ENCODE peak calls at places on chromosomes 7 and 10, in ten cellular contexts. M is NCI-H446 treated with DMSO at 0.1 percent for 48 hours; B is NCI-H1048; D is adipocyte; T is NCI-H345; G is spleen; R is H7; J is stimulated activated CD8-positive, alpha-beta memory T cell treated with anti-CD3 and anti-CD28 coated beads, Interleukin-2, amount 100 ng/mL, for 48 hours; U is EL; Y is activated CD4-positive, alpha-beta memory T cell treated with anti-CD3 and anti-CD28 coated beads, Interleukin-2, amount 10 ng/mL, durations not matched to agents 7 days and 5 days. O is an unnamed sample.

GRCh38 chr10:110772454-110773025 is 99.2 kb upstream of the PDCD4 start:
- DNase-seq in M (no peak), B (no peak), D (no peak), T (no peak), G (no peak), R (no peak), J (no peak), U (no peak), Y (no peak), O (no peak)

GRCh38 chr7:30931161-30931926 is 19.7 kb downstream of the AQP1 start:
- DNase-seq in M (no peak), B (no peak), D (no peak), T (no peak), G (peak), R (peak), J (no peak), U (peak), Y (no peak), O (peak)

GRCh38 chr10:27884185-27884630 is 114.7 kb downstream of the ODAD2 start:
- DNase-seq in M (no peak), B (no peak), D (no peak), T (no peak), G (no peak), R (no peak), J (no peak), U (peak), Y (no peak), O (no peak)

GRCh38 chr7:149714081-149714909 is 59.1 kb downstream of the ZNF467 start:
- DNase-seq in M (peak), B (peak), D (peak), T (peak), G (peak), R (peak), J (peak), U (peak), Y (peak), O (no peak)

GRCh38 chr10:123587110-123587509 is 79.0 kb upstream of the GPR26 start:
- DNase-seq in M (no peak), B (no peak), D (no peak), T (no peak), G (no peak), R (no peak), J (no peak), U (no peak), Y (no peak), O (no peak)

GRCh38 chr7:2785071-2785500 is 59.0 kb downstream of the GNA12 start:
- DNase-seq in M (no peak), B (no peak), D (peak), T (no peak), G (no peak), R (no peak), J (no peak), U (peak), Y (no peak), O (no peak)

GRCh38 chr7:101987494-101987893 is 170.1 kb downstream of the CUX1 start:
- DNase-seq in M (no peak), B (no peak), D (no peak), T (no peak), G (no peak), R (no peak), J (no peak), U (no peak), Y (no peak), O (no peak)

GRCh38 chr10:49615213-49615612 is 1.4 kb downstream of the CHAT start:
- DNase-seq in M (no peak), B (no peak), D (no peak), T (no peak), G (peak), R (no peak), J (no peak), U (no peak), Y (no peak), O (peak)

GRCh38 chr10:114720685-114721278 is 62.7 kb upstream of the ABLIM1 start:
- DNase-seq in M (no peak), B (no peak), D (no peak), T (no peak), G (no peak), R (no peak), J (no peak), U (no peak), Y (no peak), O (no peak)

GRCh38 chr7:129786825-129787563 is 165.8 kb downstream of the UBE2H start:
- DNase-seq in M (no peak), B (no peak), D (no peak), T (no peak), G (peak), R (peak), J (no peak), U (no peak), Y (no peak), O (no peak)

GRCh38 chr10:89245802-89246201 is 5.8 kb downstream of the LIPA start:
- DNase-seq in M (no peak), B (no peak), D (peak), T (no peak), G (no peak), R (no peak), J (no peak), U (no peak), Y (no peak), O (no peak)

GRCh38 chr7:69537691-69538090 is 60.6 kb upstream of the AUTS2 start:
- DNase-seq in M (no peak), B (no peak), D (no peak), T (no peak), G (no peak), R (no peak), J (no peak), U (no peak), Y (no peak), O (no peak)

GRCh38 chr10:324593-324992 is 189.3 kb downstream of the ZMYND11 start:
- DNase-seq in M (no peak), B (no peak), D (no peak), T (no peak), G (no peak), R (no peak), J (no peak), U (no peak), Y (no peak), O (no peak)

GRCh38 chr7:132386249-132386681 is 190.0 kb downstream of the PLXNA4 start:
- DNase-seq in M (no peak), B (no peak), D (no peak), T (no peak), G (peak), R (no peak), J (no peak), U (no peak), Y (no peak), O (no peak)

GRCh38 chr10:132592790-132593788 is 55.5 kb downstream of the INPP5A start:
- DNase-seq in M (no peak), B (no peak), D (peak), T (no peak), G (peak), R (peak), J (no peak), U (no peak), Y (no peak), O (no peak)

GRCh38 chr7:101747058-101747617 is 70.3 kb upstream of the CUX1 start:
- DNase-seq in M (no peak), B (no peak), D (no peak), T (no peak), G (no peak), R (no peak), J (no peak), U (no peak), Y (no peak), O (no peak)

GRCh38 chr7:7902845-7903244 is 65.8 kb upstream of the GLCCI1 start:
- DNase-seq in M (no peak), B (no peak), D (no peak), T (no peak), G (no peak), R (no peak), J (no peak), U (no peak), Y (no peak), O (no peak)

GRCh38 chr7:112398534-112398933 is 51.7 kb upstream of the IFRD1 start:
- DNase-seq in M (no peak), B (no peak), D (no peak), T (no peak), G (no peak), R (no peak), J (no peak), U (no peak), Y (no peak), O (no peak)

GRCh38 chr10:124743188-124744046 is 761 bp downstream of the FAM53B start:
- DNase-seq in M (no peak), B (no peak), D (peak), T (peak), G (peak), R (peak), J (no peak), U (peak), Y (no peak), O (no peak)

GRCh38 chr7:91137969-91138368 is 126.3 kb upstream of the FZD1 start:
- DNase-seq in M (no peak), B (no peak), D (no peak), T (no peak), G (no peak), R (no peak), J (no peak), U (no peak), Y (no peak), O (no peak)

GRCh38 chr10:78401882-78402367 is 368.3 kb downstream of the RPS24 start:
- DNase-seq in M (peak), B (no peak), D (no peak), T (no peak), G (peak), R (peak), J (no peak), U (no peak), Y (no peak), O (no peak)

GRCh38 chr10:49163741-49164140 is 24.4 kb downstream of the TMEM273 start:
- DNase-seq in M (no peak), B (no peak), D (no peak), T (no peak), G (no peak), R (no peak), J (no peak), U (peak), Y (no peak), O (no peak)